ENCODE peak calls at places on chromosome 5, in four cellular contexts. N is WTC11, A is GM06990, M is H9. E is an unnamed sample.
A peak's percentile ranks its signal among the peaks of the same experiment; 100 is the strongest.

GRCh38 chr5:173885481-173886010 is 2.6 kb upstream of the CPEB4 start:
- DNase-seq in A (no peak), N (no peak), M (no peak), E (no peak)

GRCh38 chr5:98638701-98639100 is 134.8 kb upstream of the RGMB start:
- DNase-seq in A (no peak), N (no peak), M (no peak), E (no peak)

GRCh38 chr5:633521-633955 is 21.4 kb downstream of the CEP72 start:
- DNase-seq in N (no peak), A (no peak), M (no peak), E (no peak)

GRCh38 chr5:172150514-172151425 is 37.3 kb downstream of the STK10 start:
- DNase-seq in N (no peak), M (no peak), A (peak; percentile 63), E (peak; percentile 68)

GRCh38 chr5:89065919-89066318 is 182.9 kb upstream of the MEF2C start:
- DNase-seq in N (no peak), A (peak; percentile 48), M (no peak), E (peak; percentile 56)

GRCh38 chr5:66239034-66239433 is 94.9 kb downstream of the SREK1 start:
- DNase-seq in N (no peak), M (no peak), A (no peak), E (no peak)

GRCh38 chr5:83467315-83468044 is 4.1 kb upstream of the VCAN start:
- DNase-seq in A (no peak), N (no peak), M (no peak), E (no peak)

GRCh38 chr5:140391312-140391711 is 10.3 kb upstream of the ANKHD1 start:
- DNase-seq in N (no peak), A (no peak), M (no peak), E (no peak)

GRCh38 chr5:2904399-2904798 is 152.9 kb upstream of the IRX2 start:
- DNase-seq in M (peak; percentile 22), A (no peak), N (peak; percentile 25), E (no peak)

GRCh38 chr5:107383414-107383813 is 287.3 kb downstream of the EFNA5 start:
- DNase-seq in A (no peak), M (no peak), N (no peak), E (no peak)

GRCh38 chr5:179595916-179596315 is 27.6 kb downstream of the HNRNPH1 start:
- DNase-seq in A (no peak), N (no peak), M (no peak), E (no peak)

GRCh38 chr5:7094626-7095025 is 301.3 kb upstream of the ADCY2 start:
- DNase-seq in N (peak; percentile 61), A (no peak), M (peak; percentile 44), E (no peak)

GRCh38 chr5:173283318-173284288 is 44.6 kb downstream of the STC2 start:
- DNase-seq in N (peak; percentile 87), A (peak; percentile 72), M (peak; percentile 88), E (peak; percentile 81)

GRCh38 chr5:122726990-122727616 is 47.8 kb upstream of the SNX2 start:
- DNase-seq in A (peak; percentile 34), N (no peak), M (no peak), E (peak; percentile 27)

GRCh38 chr5:66171349-66172344 is 27.5 kb downstream of the SREK1 start:
- DNase-seq in A (peak; percentile 11), M (no peak), N (no peak), E (peak; percentile 22)

DNA sequence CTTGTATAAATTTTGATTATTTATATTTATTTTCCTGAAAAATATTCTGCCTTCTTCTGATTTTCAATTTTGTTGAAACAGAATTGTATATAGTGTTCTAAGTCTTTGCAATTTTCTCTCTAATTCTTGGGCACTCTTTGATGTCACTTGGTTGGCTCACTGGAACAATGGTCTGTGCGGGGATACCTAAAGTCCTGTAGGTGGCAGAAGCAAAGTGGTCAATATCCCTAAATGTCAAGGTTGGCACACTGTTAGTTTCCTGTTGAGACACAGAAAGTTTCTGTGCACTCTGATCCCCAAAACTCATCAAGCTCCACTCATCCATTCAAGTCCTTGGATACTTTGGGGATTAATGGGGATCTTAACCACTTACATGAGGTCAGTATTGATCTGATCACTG is 480.8 kb upstream of the CCNG1 start:
- DNase-seq in M (no peak), N (no peak), A (no peak), E (no peak)
- TF ChIP-seq CTCF in M (peak; percentile 42), N (no peak), A (peak; percentile 19), E (no peak)

GRCh38 chr5:95261369-95262175 is 23.3 kb downstream of the MCTP1 start:
- DNase-seq in N (no peak), M (no peak), A (no peak), E (peak; percentile 34)
- TF ChIP-seq CTCF in N (peak; percentile 21), M (peak; percentile 62), A (peak; percentile 56), E (peak; percentile 1)

GRCh38 chr5:9852686-9853085 is 222.5 kb upstream of the TAS2R1 start:
- DNase-seq in A (no peak), N (no peak), M (no peak), E (no peak)

GRCh38 chr5:9850456-9850855 is 220.3 kb upstream of the TAS2R1 start:
- DNase-seq in M (no peak), A (no peak), N (no peak), E (no peak)

GRCh38 chr5:9853309-9853708 is 223.2 kb upstream of the TAS2R1 start:
- DNase-seq in M (no peak), N (no peak), A (no peak), E (no peak)

GRCh38 chr5:9847631-9848030 is 217.5 kb upstream of the TAS2R1 start:
- DNase-seq in N (no peak), A (no peak), M (no peak), E (no peak)

GRCh38 chr5:9851458-9851857 is 221.3 kb upstream of the TAS2R1 start:
- DNase-seq in N (no peak), A (no peak), M (no peak), E (no peak)
- TF ChIP-seq CTCF in N (no peak), A (no peak), M (no peak), E (no peak)

GRCh38 chr5:167261309-167262100 is 1029.9 kb upstream of the WWC1 start:
- DNase-seq in M (peak; percentile 36), A (no peak), N (no peak), E (peak; percentile 3)
- TF ChIP-seq CTCF in M (peak; percentile 81), A (peak; percentile 17), N (peak; percentile 51), E (no peak)

GRCh38 chr5:176868731-176869130 is 30.4 kb downstream of the HK3 start:
- DNase-seq in M (no peak), A (no peak), N (no peak), E (no peak)

GRCh38 chr5:176869501-176870109 is 29.5 kb downstream of the HK3 start:
- DNase-seq in N (no peak), A (no peak), M (no peak), E (no peak)

GRCh38 chr5:176866913-176867312 is 32.2 kb downstream of the HK3 start:
- DNase-seq in M (no peak), A (no peak), N (no peak), E (no peak)

GRCh38 chr5:176868126-176868525 is 31.0 kb downstream of the HK3 start:
- DNase-seq in A (no peak), M (no peak), N (no peak), E (no peak)

GRCh38 chr5:176870110-176870591 is 29.0 kb downstream of the HK3 start:
- DNase-seq in N (peak; percentile 83), A (no peak), M (peak; percentile 80), E (no peak)
- TF ChIP-seq CTCF in N (peak; percentile 34), A (no peak), M (peak; percentile 80), E (no peak)

GRCh38 chr5:180848878-180849277 is 12.2 kb downstream of the ZFP62 start:
- DNase-seq in A (no peak), M (no peak), N (no peak), E (no peak)
- TF ChIP-seq CTCF in A (no peak), M (no peak), N (no peak), E (no peak)

GRCh38 chr5:31825775-31826068 is 186.8 kb downstream of the PDZD2 start:
- DNase-seq in N (no peak), A (no peak), M (no peak), E (no peak)
- TF ChIP-seq CTCF in N (no peak), A (no peak), M (no peak), E (no peak)

GRCh38 chr5:141960018-141960417 is 2.0 kb upstream of the PCDH12 start:
- DNase-seq in M (no peak), A (no peak), N (peak; percentile 54), E (peak; percentile 3)
- TF ChIP-seq CTCF in M (peak; percentile 30), A (peak; percentile 53), N (no peak), E (peak; percentile 25)